ENCODE peak calls at places on chromosomes 11 and 22, in five cellular contexts. R is fibroblast of villous mesenchyme, I is globus pallidus, Y is left colon, S is hepatic stellate cell. H is an unnamed sample.

GRCh38 chr11:8928981-8929615 is 3.6 kb downstream of the C11orf16 start:
- DNase-seq in Y (no peak), I (no peak), S (no peak), R (peak), H (peak)

GRCh38 chr11:123454060-123454651 is 24.1 kb downstream of the GRAMD1B start:
- DNase-seq in Y (no peak), R (no peak), S (no peak), I (no peak), H (peak)

GRCh38 chr11:126751242-126751641 is 249.3 kb downstream of the KIRREL3 start:
- DNase-seq in R (peak), I (no peak), S (no peak), Y (no peak), H (no peak)

GRCh38 chr11:64725601-64726139 is 2.7 kb upstream of the NRXN2 start:
- DNase-seq in S (no peak), Y (no peak), I (no peak), R (no peak), H (no peak)

GRCh38 chr11:35688023-35688422 is 25.4 kb downstream of the TRIM44 start:
- DNase-seq in R (peak), S (peak), I (no peak), Y (no peak), H (peak)

GRCh38 chr22:42114721-42115120 is 15.9 kb downstream of the CYP2D6 start:
- DNase-seq in Y (no peak), S (no peak), I (peak), R (peak), H (peak)

GRCh38 chr11:68031136-68031459 is 617 bp downstream of the NDUFS8 start:
- DNase-seq in S (no peak), I (no peak), R (no peak), Y (peak), H (no peak)

GRCh38 chr22:46508391-46508999 is 28.9 kb downstream of the CELSR1 start:
- DNase-seq in S (no peak), I (no peak), Y (no peak), R (no peak), H (no peak)

GRCh38 chr11:91639359-91639758 is 585.3 kb upstream of the FAT3 start:
- DNase-seq in S (no peak), R (no peak), Y (no peak), I (no peak), H (no peak)

GRCh38 chr11:23021287-23021863 is 161.1 kb upstream of the CCDC179 start:
- DNase-seq in R (peak), Y (peak), I (peak), S (peak), H (peak)

GRCh38 chr11:13382751-13383150 is 80.3 kb downstream of the BTBD10 start:
- DNase-seq in S (no peak), Y (no peak), R (no peak), I (no peak), H (no peak)

GRCh38 chr11:119416606-119417580 is 6.1 kb downstream of the THY1 start:
- DNase-seq in S (peak), Y (no peak), R (peak), I (no peak), H (peak)